ENCODE peak calls at places on chromosome 19, in four cellular contexts. X is HCT116, F is A549, Z is H1. H is an unnamed sample.

GRCh38 chr19:49344516-49345423 is 9.6 kb downstream of the CD37 start:
- DNase-seq in X (no peak), F (no peak), Z (no peak), H (no peak)

GRCh38 chr19:6686628-6686975 is 16.6 kb upstream of the TNFSF14 start:
- DNase-seq in X (no peak), F (no peak), Z (no peak), H (no peak)

GRCh38 chr19:47991191-47991808 is 670 bp downstream of the BSPH1 start:
- DNase-seq in X (no peak), F (no peak), Z (no peak), H (no peak)

GRCh38 chr19:7478843-7479227 is 10.0 kb downstream of the PEX11G start:
- DNase-seq in X (no peak), F (no peak), Z (no peak), H (no peak)

GRCh38 chr19:14114854-14115253 is 2.7 kb downstream of the PRKACA start:
- DNase-seq in X (no peak), F (peak), Z (no peak), H (no peak)

GRCh38 chr19:29665826-29666633 is 769 bp downstream of the PLEKHF1 start:
- DNase-seq in X (no peak), F (no peak), Z (no peak), H (peak)

GRCh38 chr19:6218497-6219146 is 61.2 kb downstream of the MLLT1 start:
- DNase-seq in X (peak), F (peak), Z (peak), H (peak)

GRCh38 chr19:55684946-55685681 is 10.1 kb downstream of the EPN1 start:
- DNase-seq in X (no peak), F (no peak), Z (no peak), H (no peak)

GRCh38 chr19:50661087-50661486 is 11.8 kb downstream of the C19orf81 start:
- DNase-seq in X (no peak), F (no peak), Z (no peak), H (no peak)

GRCh38 chr19:14116918-14117578 is 514 bp downstream of the PRKACA start:
- DNase-seq in X (no peak), F (no peak), Z (no peak), H (no peak)

GRCh38 chr19:2213799-2214198 is 22.3 kb downstream of the PLEKHJ1 start:
- DNase-seq in X (no peak), F (no peak), Z (no peak), H (no peak)

GRCh38 chr19:12665646-12666304 is 767 bp downstream of the MAN2B1 start:
- DNase-seq in X (no peak), F (no peak), Z (no peak), H (peak)

GRCh38 chr19:49718511-49718910 is 27.6 kb downstream of the CPT1C start:
- DNase-seq in X (no peak), F (no peak), Z (no peak), H (peak)

GRCh38 chr19:27748551-27749152 is 1464.3 kb downstream of the UQCRFS1 start:
- DNase-seq in X (no peak), F (no peak), Z (no peak), H (peak)

GRCh38 chr19:27745978-27746542 is 1466.9 kb downstream of the UQCRFS1 start:
- DNase-seq in X (no peak), F (no peak), Z (no peak), H (no peak)

GRCh38 chr19:27744926-27745844 is 1467.8 kb downstream of the UQCRFS1 start:
- DNase-seq in X (no peak), F (no peak), Z (no peak), H (no peak)

GRCh38 chr19:27750697-27751391 is 1462.1 kb downstream of the UQCRFS1 start:
- DNase-seq in X (no peak), F (no peak), Z (no peak), H (no peak)

DNA sequence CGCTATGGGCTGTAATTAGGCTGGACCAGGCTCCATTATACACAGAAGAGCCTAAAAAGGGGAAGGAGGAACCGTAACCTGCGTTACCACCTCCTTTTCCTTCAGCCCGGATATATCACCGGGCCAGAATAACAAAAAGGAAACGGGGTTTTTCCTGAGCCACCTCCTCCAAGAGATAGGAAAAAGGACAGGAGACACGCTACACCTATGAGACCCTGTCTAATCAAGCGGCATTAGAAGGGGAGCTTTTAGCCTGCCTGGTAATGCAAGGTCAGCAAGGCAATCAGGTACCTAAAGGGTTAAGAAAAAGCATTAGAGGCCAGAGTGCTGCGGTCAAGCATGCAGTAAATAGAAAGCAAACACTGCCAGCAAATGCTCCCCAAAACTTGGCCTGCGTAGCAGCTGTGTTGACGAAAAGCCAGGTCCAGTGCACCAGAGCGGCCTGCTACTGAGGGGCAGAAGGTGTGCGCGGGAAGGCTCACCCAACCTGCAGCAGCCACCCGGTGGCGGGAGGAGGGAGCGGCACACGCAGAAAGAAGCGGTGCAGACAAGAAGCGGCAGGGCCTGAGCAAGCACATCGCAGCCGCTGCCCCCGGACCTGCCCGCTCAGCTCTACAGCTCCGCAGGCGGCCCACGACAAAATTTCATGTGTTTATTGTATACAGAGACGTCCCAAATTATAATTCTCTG is 1466.1 kb downstream of the UQCRFS1 start:
- DNase-seq in X (no peak), F (peak), Z (peak), H (peak)
- TF ChIP-seq CEBPB in X (no peak), F (no peak), Z (no peak), H (no peak)

DNA sequence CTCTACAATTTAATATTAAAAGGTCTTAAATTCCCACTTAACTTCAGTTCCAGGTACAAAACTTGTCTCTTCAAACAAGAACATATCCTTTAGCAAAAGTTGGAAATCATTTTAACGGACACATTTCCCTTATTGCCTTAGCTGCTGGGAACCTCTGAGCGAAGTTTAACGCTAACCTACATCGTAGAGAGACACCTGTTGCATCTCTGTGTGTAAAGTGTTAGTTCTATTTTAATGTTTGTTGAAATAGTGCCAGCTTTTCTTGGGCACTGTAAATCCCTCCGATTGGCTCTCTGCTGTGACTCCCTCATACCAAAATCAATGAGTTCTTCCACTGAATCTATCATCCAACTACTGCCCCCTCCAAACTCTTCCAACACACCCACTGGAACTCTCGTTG is 2.4 kb upstream of the HIF3A start:
- DNase-seq in X (no peak), F (no peak), Z (no peak), H (no peak)
- TF ChIP-seq CEBPB in X (no peak), F (no peak), Z (no peak), H (no peak)

GRCh38 chr19:33376931-33377557 is 3.5 kb downstream of the CEBPG start:
- DNase-seq in X (no peak), F (no peak), Z (no peak), H (no peak)
- TF ChIP-seq CEBPB in X (no peak), F (no peak), Z (no peak), H (no peak)

DNA sequence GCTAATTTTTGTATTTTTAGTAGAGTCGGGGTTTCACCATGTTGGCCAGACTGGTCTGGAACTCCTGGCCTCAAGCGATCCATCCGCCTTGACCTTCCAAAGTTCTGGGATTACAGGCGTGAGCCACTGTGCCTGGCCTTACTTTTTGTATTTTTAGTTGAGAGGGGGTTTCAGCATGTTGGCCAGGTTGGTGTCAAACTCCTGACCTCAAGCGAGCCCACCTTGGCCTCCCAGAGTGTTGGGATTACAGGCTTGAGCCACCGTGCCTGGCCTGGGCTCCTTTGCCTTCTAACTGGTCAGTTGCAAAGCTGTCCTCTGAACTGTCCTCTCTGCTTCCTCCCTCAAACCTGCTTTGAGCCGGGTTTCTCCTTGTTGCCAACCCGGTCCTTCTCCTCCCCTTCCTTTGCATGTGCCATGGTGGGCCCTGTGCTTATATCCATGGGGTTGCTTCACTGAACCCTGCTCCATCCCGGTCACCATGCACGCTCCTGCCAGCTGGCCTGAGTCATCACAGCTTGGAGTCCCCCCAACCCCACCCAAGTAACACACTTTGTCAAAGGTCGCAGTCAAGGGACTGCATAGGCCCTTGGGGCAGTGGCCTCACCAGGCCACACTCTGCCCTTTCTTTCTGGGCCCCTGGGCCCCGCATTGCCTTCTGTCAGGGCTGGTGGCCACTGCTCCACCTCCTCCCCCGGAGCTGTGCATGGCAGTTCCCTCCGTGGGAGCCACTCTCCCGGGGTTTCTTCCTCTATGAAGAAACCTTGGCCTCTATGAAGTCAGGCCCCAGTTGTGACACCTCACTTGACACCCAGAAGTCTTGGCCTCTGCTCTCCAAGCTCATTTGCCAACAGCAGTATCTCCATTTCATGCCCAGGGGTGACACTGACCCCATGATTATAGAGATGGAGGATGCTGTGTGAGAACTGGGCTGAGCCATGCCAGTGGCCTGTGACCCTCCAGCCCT is 21.3 kb downstream of the WTIP start:
- DNase-seq in X (no peak), F (peak), Z (no peak), H (peak)
- TF ChIP-seq CEBPB in X (no peak), F (no peak), Z (no peak), H (no peak)